ENCODE peak calls at places on chromosomes 16 and 17, in five cellular contexts. V is mesothelial cell of epicardium, D is fibroblast of mammary gland, F is left ventricle myocardium inferior, M is cardiac muscle cell. G is an unnamed sample.
A peak's percentile ranks its signal among the peaks of the same experiment; 100 is the strongest.

GRCh38 chr16:81004646-81005353 is 1.9 kb downstream of the CMC2 start:
- DNase-seq in D (peak; percentile 71), M (peak; percentile 73), V (no peak), F (no peak), G (no peak)

GRCh38 chr16:56982695-56983094 is 6.7 kb upstream of the NLRC5 start:
- DNase-seq in M (no peak), F (no peak), V (no peak), D (no peak), G (no peak)

GRCh38 chr17:48526986-48527741 is 3.6 kb downstream of the HOXB1 start:
- DNase-seq in D (no peak), F (no peak), V (no peak), M (no peak), G (no peak)

GRCh38 chr17:30970757-30971567 is at the start of gene RNF135:
- DNase-seq in M (peak; percentile 93), V (peak; percentile 75), F (peak; percentile 86), D (peak; percentile 83), G (peak; percentile 83)

GRCh38 chr17:58541249-58541648 is 26.8 kb upstream of the MTMR4 start:
- DNase-seq in F (no peak), M (no peak), V (no peak), D (peak; percentile 18), G (no peak)

GRCh38 chr17:77328823-77329740 is 188.3 kb downstream of the SEC14L1 start:
- DNase-seq in F (no peak), D (no peak), V (peak; percentile 32), M (no peak), G (peak; percentile 65)

GRCh38 chr17:31094600-31095238 is at the start of gene NF1:
- DNase-seq in D (peak; percentile 92), F (peak; percentile 96), V (peak; percentile 96), M (peak; percentile 97), G (peak; percentile 97)

GRCh38 chr17:45256114-45256966 is 5.6 kb downstream of the SPATA32 start:
- DNase-seq in F (no peak), V (no peak), D (no peak), M (no peak), G (no peak)

GRCh38 chr16:48180868-48181480 is 25.2 kb upstream of the ABCC12 start:
- DNase-seq in M (no peak), F (no peak), V (no peak), D (no peak), G (no peak)

GRCh38 chr16:78507576-78507975 is 408.1 kb downstream of the WWOX start:
- DNase-seq in M (no peak), V (no peak), D (no peak), F (no peak), G (no peak)

GRCh38 chr17:35068249-35068648 is 4.7 kb upstream of the RFFL start:
- DNase-seq in M (no peak), V (no peak), F (no peak), D (no peak), G (no peak)

GRCh38 chr16:84795338-84796053 is 24.3 kb upstream of the CRISPLD2 start:
- DNase-seq in V (no peak), D (peak; percentile 100), F (peak; percentile 78), M (peak; percentile 97), G (no peak)

GRCh38 chr17:46020023-46020735 is 21.1 kb downstream of the STH start:
- DNase-seq in D (no peak), M (no peak), F (no peak), V (no peak), G (no peak)

GRCh38 chr17:76356803-76357456 is 3.2 kb upstream of the PRPSAP1 start:
- DNase-seq in D (no peak), V (no peak), M (no peak), F (no peak), G (no peak)

GRCh38 chr17:57401556-57402488 is 145.5 kb downstream of the MSI2 start:
- DNase-seq in D (no peak), F (no peak), M (no peak), V (no peak), G (no peak)
- TF ChIP-seq CTCF in D (no peak), F (peak; percentile 15), M (no peak), V (no peak), G (peak; percentile 43)

GRCh38 chr17:42514279-42514678 is 21.8 kb upstream of the NAGLU start:
- DNase-seq in F (no peak), D (no peak), V (no peak), M (no peak), G (no peak)
- TF ChIP-seq CTCF in F (no peak), D (no peak), V (no peak), M (no peak), G (no peak)

GRCh38 chr17:38617967-38618760 is 12.4 kb upstream of the SRCIN1 start:
- DNase-seq in M (no peak), F (no peak), V (no peak), D (no peak), G (no peak)
- TF ChIP-seq CTCF in M (no peak), F (no peak), V (no peak), D (no peak), G (no peak)

GRCh38 chr17:70158581-70158980 is 10.8 kb upstream of the KCNJ2 start:
- DNase-seq in V (no peak), M (no peak), D (no peak), F (no peak), G (no peak)
- TF ChIP-seq CTCF in V (no peak), M (no peak), D (no peak), F (no peak), G (no peak)

G was measured in type B pancreatic cell.